ENCODE peak calls at places on chromosomes 5 and 9, in four cellular contexts. U, F, B and D are unnamed samples.

GRCh38 chr5:150107909-150108447 is 21.6 kb upstream of the CSF1R start:
- DNase-seq in F (no peak), B (no peak), U (peak), D (no peak)

GRCh38 chr9:133990366-133991210 is 1.5 kb downstream of the VAV2 start:
- DNase-seq in F (peak), B (peak), U (peak), D (peak)

GRCh38 chr9:95793924-95794828 is 81.3 kb upstream of the ERCC6L2 start:
- DNase-seq in F (peak), B (no peak), U (peak), D (peak)

GRCh38 chr5:143108498-143109128 is 294.9 kb downstream of the NR3C1 start:
- DNase-seq in U (no peak), F (no peak), B (no peak), D (no peak)

GRCh38 chr5:74579215-74579614 is 61.3 kb downstream of the ENC1 start:
- DNase-seq in U (no peak), B (no peak), F (peak), D (no peak)

GRCh38 chr9:83032065-83032625 is 30.8 kb downstream of the RASEF start:
- DNase-seq in F (no peak), U (no peak), B (no peak), D (no peak)

GRCh38 chr9:16884952-16885513 is 14.6 kb upstream of the BNC2 start:
- DNase-seq in B (no peak), U (peak), F (peak), D (no peak)

GRCh38 chr5:32193591-32193990 is 19.5 kb upstream of the GOLPH3 start:
- DNase-seq in B (no peak), F (peak), U (peak), D (no peak)

GRCh38 chr5:68246802-68247201 is 31.2 kb downstream of the PIK3R1 start:
- DNase-seq in B (no peak), F (no peak), U (no peak), D (no peak)

GRCh38 chr9:136216541-136217240 is 11.8 kb upstream of the LHX3 start:
- DNase-seq in B (no peak), F (no peak), U (no peak), D (no peak)

GRCh38 chr9:29322240-29322639 is 1749.0 kb upstream of the C9orf72 start:
- DNase-seq in B (no peak), U (no peak), F (no peak), D (no peak)

GRCh38 chr5:140381972-140382371 is 19.7 kb upstream of the ANKHD1 start:
- DNase-seq in B (no peak), F (no peak), U (no peak), D (no peak)

GRCh38 chr9:125442471-125442870 is 180.8 kb downstream of the GAPVD1 start:
- DNase-seq in B (no peak), F (no peak), U (no peak), D (no peak)

GRCh38 chr9:134014946-134015345 is 10.3 kb upstream of the BRD3OS start:
- DNase-seq in F (no peak), B (no peak), U (no peak), D (peak)

GRCh38 chr5:177419045-177419444 is 7.4 kb upstream of the GRK6 start:
- DNase-seq in B (no peak), U (peak), F (peak), D (no peak)

GRCh38 chr9:7534211-7534935 is 265.2 kb downstream of the DMAC1 start:
- DNase-seq in F (no peak), U (no peak), B (peak), D (no peak)

GRCh38 chr9:16715404-16715803 is 155.1 kb downstream of the BNC2 start:
- DNase-seq in B (no peak), F (peak), U (peak), D (no peak)

GRCh38 chr5:126364206-126364902 is 58.9 kb upstream of the GRAMD2B start:
- DNase-seq in F (no peak), B (no peak), U (no peak), D (no peak)

GRCh38 chr5:16935271-16936149 is 578 bp downstream of the MYO10 start:
- DNase-seq in U (peak), B (peak), F (no peak), D (no peak)

GRCh38 chr9:92974161-92974661 is 26.9 kb downstream of the FGD3 start:
- DNase-seq in B (no peak), F (no peak), U (no peak), D (no peak)

GRCh38 chr9:2853517-2853916 is 9.6 kb upstream of the PUM3 start:
- DNase-seq in F (no peak), U (no peak), B (no peak), D (no peak)

GRCh38 chr5:53545744-53546143 is 14.7 kb upstream of the NDUFS4 start:
- DNase-seq in F (no peak), U (no peak), B (no peak), D (no peak)

GRCh38 chr9:68981825-68982224 is 32.1 kb downstream of the PRKACG start:
- DNase-seq in F (no peak), U (no peak), B (no peak), D (no peak)

GRCh38 chr9:97438666-97439065 is 26.8 kb downstream of the TDRD7 start:
- DNase-seq in B (no peak), U (peak), F (no peak), D (no peak)

GRCh38 chr9:4298255-4299005 is 1.4 kb downstream of the GLIS3 start:
- DNase-seq in F (no peak), U (no peak), B (peak), D (no peak)

GRCh38 chr9:91208837-91209236 is 152.9 kb downstream of the AUH start:
- DNase-seq in B (no peak), U (no peak), F (no peak), D (no peak)

GRCh38 chr9:115167175-115167574 is 49.2 kb upstream of the TNC start:
- DNase-seq in B (no peak), F (peak), U (peak), D (peak)

GRCh38 chr5:79850316-79850822 is 140.7 kb downstream of the MTX3 start:
- DNase-seq in F (peak), B (no peak), U (no peak), D (no peak)

GRCh38 chr9:84169240-84169639 is 171.3 kb downstream of the SLC28A3 start:
- DNase-seq in F (peak), B (no peak), U (peak), D (no peak)

GRCh38 chr9:86766912-86767311 is 180.4 kb downstream of the GAS1 start:
- DNase-seq in B (no peak), F (peak), U (peak), D (peak)

GRCh38 chr9:29390859-29391258 is 1817.6 kb upstream of the C9orf72 start:
- DNase-seq in U (no peak), B (no peak), F (no peak), D (no peak)

DNA sequence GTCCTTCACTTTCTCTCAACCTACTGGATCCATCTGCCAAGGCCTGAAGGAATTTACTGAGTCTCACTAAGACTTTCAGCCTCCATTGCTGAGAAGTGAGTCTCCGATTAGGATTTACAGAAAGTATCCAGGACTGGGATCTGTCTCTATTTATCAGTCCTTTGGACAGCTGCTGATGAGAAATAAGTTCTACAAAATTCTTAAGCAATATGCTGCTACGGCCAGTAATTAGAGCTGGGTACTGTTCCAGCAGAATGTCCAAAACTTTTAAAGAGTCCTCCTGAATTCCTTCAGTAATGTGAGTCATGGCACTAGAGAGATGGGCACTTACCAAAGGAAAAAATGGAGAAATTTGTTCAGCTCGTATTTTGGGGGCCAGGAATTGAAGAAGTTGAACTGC is 5.9 kb downstream of the TEX10 start:
- DNase-seq in U (peak), B (no peak), F (peak), D (no peak)
- H3K4me3 ChIP-seq in U (no peak), B (no peak), F (no peak), D (no peak)

GRCh38 chr5:138033916-138034315 is 1.0 kb upstream of the FAM13B start:
- DNase-seq in U (peak), F (peak), B (no peak), D (no peak)

GRCh38 chr5:138033275-138033808 is 463 bp upstream of the FAM13B start:
- DNase-seq in F (no peak), B (no peak), U (peak), D (no peak)

GRCh38 chr5:138032028-138032571 is 779 bp downstream of the FAM13B start:
- DNase-seq in B (peak), F (peak), U (peak), D (no peak)

GRCh38 chr5:138029944-138030343 is 2.9 kb downstream of the FAM13B start:
- DNase-seq in B (no peak), U (no peak), F (no peak), D (no peak)

GRCh38 chr5:138032572-138033274 is at the start of gene FAM13B:
- DNase-seq in U (peak), B (peak), F (peak), D (no peak)
- TF ChIP-seq CTCF in U (no peak), B (no peak), F (no peak), D (no peak)

GRCh38 chr9:33290247-33290993 is at the start of gene NFX1:
- DNase-seq in U (peak), F (peak), B (peak), D (peak)
- H3K4me3 ChIP-seq in U (peak), F (peak), B (peak), D (peak)

GRCh38 chr5:60959156-60959555 is 14.2 kb downstream of the NDUFAF2 start:
- DNase-seq in F (no peak), U (peak), B (no peak), D (no peak)
- TF ChIP-seq CTCF in F (peak), U (no peak), B (peak), D (no peak)

GRCh38 chr5:35617060-35617434 is 616 bp upstream of the SPEF2 start:
- DNase-seq in F (no peak), U (no peak), B (no peak), D (no peak)
- H3K4me3 ChIP-seq in F (peak), U (no peak), B (no peak), D (peak)

GRCh38 chr9:121735792-121736130 is 84.3 kb downstream of the DAB2IP start:
- DNase-seq in F (no peak), U (no peak), B (peak), D (no peak)

GRCh38 chr9:121736147-121736721 is 84.8 kb downstream of the DAB2IP start:
- DNase-seq in B (peak), U (peak), F (no peak), D (no peak)

GRCh38 chr9:121734465-121734864 is 83.0 kb downstream of the DAB2IP start:
- DNase-seq in U (no peak), B (no peak), F (no peak), D (no peak)

GRCh38 chr9:121736964-121737462 is 85.6 kb downstream of the DAB2IP start:
- DNase-seq in F (no peak), U (no peak), B (no peak), D (no peak)

DNA sequence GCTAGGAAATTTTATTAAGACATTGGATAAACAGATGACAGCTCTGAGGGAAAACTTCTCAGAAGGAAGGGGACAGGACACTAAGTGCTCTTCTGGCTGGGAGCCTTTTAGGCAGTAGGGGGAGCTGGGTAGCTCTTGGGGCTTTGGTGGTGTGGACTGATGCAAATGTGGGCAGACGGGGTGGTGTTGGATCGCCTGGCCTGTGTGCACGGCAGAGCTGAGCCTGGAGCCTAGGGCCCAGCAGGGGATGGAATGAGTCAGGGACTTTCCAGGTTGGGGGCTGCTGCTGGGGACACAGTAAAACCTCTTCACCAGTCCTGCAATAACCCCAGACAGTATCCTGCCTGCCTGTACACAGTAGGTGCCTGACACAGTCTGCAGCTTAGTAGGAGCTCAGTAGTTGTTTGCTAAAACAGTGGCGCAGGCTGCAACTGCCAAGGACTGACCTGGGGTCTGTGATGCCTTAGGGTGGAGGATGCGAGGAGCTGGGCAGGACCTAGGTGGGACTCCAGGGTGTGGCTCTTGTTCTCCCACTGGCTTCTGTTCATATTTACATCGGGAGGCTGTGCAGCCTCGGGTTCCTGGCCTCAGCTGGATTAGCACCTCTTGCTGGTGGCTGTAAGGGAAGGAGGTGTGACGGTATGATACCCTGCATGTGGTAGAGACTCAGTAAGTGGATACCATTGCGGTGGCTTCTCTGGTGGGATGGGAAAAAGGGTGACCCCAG is 83.8 kb downstream of the DAB2IP start:
- DNase-seq in F (peak), U (peak), B (peak), D (no peak)
- TF ChIP-seq CTCF in F (peak), U (peak), B (peak), D (peak)

GRCh38 chr5:320524-321232 is 836 bp upstream of the AHRR start:
- DNase-seq in B (no peak), U (no peak), F (no peak), D (no peak)

GRCh38 chr5:322942-323879 is 1.7 kb downstream of the AHRR start:
- DNase-seq in U (no peak), F (peak), B (no peak), D (no peak)

GRCh38 chr5:322281-322941 is 897 bp downstream of the AHRR start:
- DNase-seq in B (no peak), U (peak), F (no peak), D (no peak)

GRCh38 chr5:321726-322251 is 275 bp downstream of the AHRR start:
- DNase-seq in F (no peak), U (no peak), B (no peak), D (no peak)

GRCh38 chr5:321233-321725 is at the start of gene AHRR:
- DNase-seq in B (peak), F (peak), U (peak), D (no peak)
- H3K4me3 ChIP-seq in B (peak), F (peak), U (peak), D (peak)

GRCh38 chr5:9339206-9339818 is 206.6 kb downstream of the SEMA5A start:
- DNase-seq in B (no peak), F (no peak), U (no peak), D (no peak)
- TF ChIP-seq CTCF in B (peak), F (peak), U (no peak), D (peak)

GRCh38 chr5:159053216-159053615 is 46.5 kb downstream of the EBF1 start:
- DNase-seq in B (no peak), U (no peak), F (no peak), D (no peak)

GRCh38 chr5:159050408-159051091 is 49.2 kb downstream of the EBF1 start:
- DNase-seq in U (peak), F (no peak), B (no peak), D (no peak)

GRCh38 chr5:159051431-159052281 is 48.1 kb downstream of the EBF1 start:
- DNase-seq in U (peak), F (no peak), B (peak), D (no peak)

GRCh38 chr5:159053708-159054107 is 46.0 kb downstream of the EBF1 start:
- DNase-seq in B (no peak), F (no peak), U (no peak), D (no peak)

GRCh38 chr5:159052282-159053011 is 47.3 kb downstream of the EBF1 start:
- DNase-seq in F (peak), B (no peak), U (no peak), D (no peak)
- H3K4me3 ChIP-seq in F (no peak), B (no peak), U (no peak), D (no peak)